ENCODE peak calls at places on chromosomes 16 and 17, in seven cellular contexts. G is NCI-H345, N is epithelial cell of proximal tubule, M is Calu3, J is amygdala, X is A549, B is EH. K is an unnamed sample.

GRCh38 chr17:59846391-59847165 is 46.2 kb downstream of the TUBD1 start:
- DNase-seq in G (peak), N (peak), M (peak), J (no peak), X (peak), B (peak), K (peak)

GRCh38 chr17:2396192-2396567 is 4.7 kb downstream of the MNT start:
- DNase-seq in G (no peak), N (no peak), M (no peak), J (no peak), X (no peak), B (no peak), K (peak)

GRCh38 chr17:28950017-28950751 is 1.1 kb downstream of the PHF12 start:
- DNase-seq in G (peak), N (no peak), M (peak), J (peak), X (peak), B (peak), K (peak)

GRCh38 chr17:80243526-80244433 is 16.9 kb upstream of the RNF213 start:
- DNase-seq in G (no peak), N (no peak), M (no peak), J (no peak), X (no peak), B (no peak), K (no peak)

GRCh38 chr16:31703526-31704128 is 170.0 kb upstream of the ZNF267 start:
- DNase-seq in G (no peak), N (no peak), M (no peak), J (no peak), X (no peak), B (no peak), K (peak)

GRCh38 chr16:86740817-86741799 is 162.8 kb downstream of the FOXL1 start:
- DNase-seq in G (no peak), N (no peak), M (peak), J (no peak), X (peak), B (peak), K (no peak)

GRCh38 chr17:6392609-6393367 is 42.1 kb downstream of the AIPL1 start:
- DNase-seq in G (peak), N (no peak), M (peak), J (no peak), X (no peak), B (no peak), K (peak)

GRCh38 chr17:82228278-82228841 is 482 bp upstream of the SLC16A3 start:
- DNase-seq in G (no peak), N (no peak), M (no peak), J (no peak), X (no peak), B (peak), K (no peak)

GRCh38 chr16:58970775-58971174 is 236.7 kb upstream of the GOT2 start:
- DNase-seq in G (no peak), N (no peak), M (no peak), J (no peak), X (no peak), B (peak), K (no peak)

GRCh38 chr16:67372664-67373063 is 20.6 kb downstream of the TPPP3 start:
- DNase-seq in G (peak), N (no peak), M (no peak), J (no peak), X (no peak), B (peak), K (peak)

GRCh38 chr17:63631626-63632025 is 9.4 kb downstream of the MAP3K3 start:
- DNase-seq in G (no peak), N (no peak), M (no peak), J (no peak), X (no peak), B (no peak), K (no peak)

GRCh38 chr17:27861979-27862378 is 31.2 kb downstream of the LYRM9 start:
- DNase-seq in G (no peak), N (peak), M (no peak), J (no peak), X (no peak), B (no peak), K (no peak)

GRCh38 chr16:27759947-27760844 is 210.3 kb downstream of the KATNIP start:
- DNase-seq in G (no peak), N (no peak), M (no peak), J (peak), X (no peak), B (no peak), K (peak)